ENCODE peak calls at places on chromosomes 3 and 15, in nine cellular contexts. B is dorsolateral prefrontal cortex; U is cardiac muscle cell; D is stomach; J is psoas muscle; X is transverse colon; M is AG04450; Q is neuronal stem cell; P is CD8-positive, alpha-beta memory T cell. K is an unnamed sample.

GRCh38 chr15:37078566-37078965 is 21.8 kb downstream of the MEIS2 start:
- DNase-seq in B (no peak), U (no peak), D (no peak), J (no peak), X (no peak), M (no peak), Q (no peak), P (no peak), K (no peak)

GRCh38 chr3:12197475-12197874 is 38.8 kb upstream of the TIMP4 start:
- DNase-seq in B (no peak), U (no peak), D (no peak), J (no peak), X (no peak), M (no peak), Q (no peak), P (no peak), K (no peak)

GRCh38 chr3:177835008-177835407 is 637.7 kb upstream of the TBL1XR1 start:
- DNase-seq in B (no peak), U (peak; percentile 86), D (no peak), J (no peak), X (no peak), M (peak; percentile 80), Q (no peak), P (no peak), K (no peak)

GRCh38 chr3:125035217-125035616 is 20.6 kb downstream of the HEG1 start:
- DNase-seq in B (no peak), U (no peak), D (no peak), J (no peak), X (no peak), M (no peak), Q (no peak), P (no peak), K (no peak)

GRCh38 chr15:101388046-101388445 is 93.0 kb upstream of the SNRPA1 start:
- DNase-seq in B (no peak), U (no peak), D (no peak), J (no peak), X (no peak), M (no peak), Q (no peak), P (no peak), K (no peak)

GRCh38 chr3:14422016-14422963 is 19.9 kb downstream of the SLC6A6 start:
- DNase-seq in B (no peak), U (no peak), D (no peak), J (no peak), X (no peak), M (no peak), Q (no peak), P (no peak), K (no peak)

GRCh38 chr15:68424754-68425390 is 7.1 kb downstream of the ITGA11 start:
- DNase-seq in B (no peak), U (no peak), D (no peak), J (no peak), X (no peak), M (no peak), Q (no peak), P (no peak), K (no peak)

GRCh38 chr15:90648137-90649070 is 68.7 kb upstream of the BLM start:
- DNase-seq in B (no peak), U (peak; percentile 83), D (peak; percentile 68), J (peak; percentile 59), X (peak; percentile 67), M (peak; percentile 42), Q (peak; percentile 62), P (peak; percentile 50), K (peak; percentile 64)

GRCh38 chr15:39624806-39625205 is 43.9 kb downstream of the THBS1 start:
- DNase-seq in B (no peak), U (peak; percentile 93), D (peak; percentile 39), J (peak; percentile 68), X (peak; percentile 74), M (peak; percentile 72), Q (no peak), P (peak; percentile 70), K (no peak)

GRCh38 chr3:65597225-65597951 is 441.3 kb downstream of the MAGI1 start:
- DNase-seq in B (peak; percentile 74), U (peak; percentile 66), D (peak; percentile 34), J (no peak), X (peak; percentile 12), M (no peak), Q (peak; percentile 96), P (no peak), K (no peak)

GRCh38 chr15:62163397-62163796 is 1.7 kb downstream of the C2CD4B start:
- DNase-seq in B (no peak), U (no peak), D (no peak), J (no peak), X (no peak), M (no peak), Q (no peak), P (no peak), K (no peak)
- H3K4me3 ChIP-seq in B (peak overlapping the region; percentile 18), U (no peak overlapping the region), D (peak overlapping the region; percentile 63), J (peak overlapping the region; percentile 66), X (peak overlapping the region; percentile 59), M (no peak overlapping the region), Q (no peak overlapping the region), P (no peak overlapping the region), K (peak overlapping the region; percentile 51)

GRCh38 chr3:140720242-140720641 is 42.4 kb downstream of the TRIM42 start:
- DNase-seq in B (no peak), U (no peak), D (no peak), J (no peak), X (no peak), M (no peak), Q (no peak), P (no peak), K (no peak)
- H3K27ac ChIP-seq in B (no peak overlapping the region), U (no peak overlapping the region), D (no peak overlapping the region), J (no peak overlapping the region), X (no peak overlapping the region), M (no peak overlapping the region), Q (no peak overlapping the region), P (no peak overlapping the region), K (no peak overlapping the region)

GRCh38 chr3:58563386-58564035 is 13.7 kb downstream of the FAM107A start:
- DNase-seq in B (no peak), U (no peak), D (no peak), J (no peak), X (no peak), M (no peak), Q (no peak), P (no peak), K (no peak)

GRCh38 chr3:58559586-58559985 is 17.6 kb downstream of the FAM107A start:
- DNase-seq in B (no peak), U (no peak), D (no peak), J (no peak), X (no peak), M (no peak), Q (no peak), P (no peak), K (no peak)

GRCh38 chr3:58564054-58564453 is 13.1 kb downstream of the FAM107A start:
- DNase-seq in B (no peak), U (no peak), D (no peak), J (no peak), X (no peak), M (no peak), Q (no peak), P (no peak), K (no peak)

GRCh38 chr3:58562498-58562897 is 14.7 kb downstream of the FAM107A start:
- DNase-seq in B (peak; percentile 21), U (no peak), D (no peak), J (no peak), X (no peak), M (no peak), Q (no peak), P (no peak), K (no peak)

DNA sequence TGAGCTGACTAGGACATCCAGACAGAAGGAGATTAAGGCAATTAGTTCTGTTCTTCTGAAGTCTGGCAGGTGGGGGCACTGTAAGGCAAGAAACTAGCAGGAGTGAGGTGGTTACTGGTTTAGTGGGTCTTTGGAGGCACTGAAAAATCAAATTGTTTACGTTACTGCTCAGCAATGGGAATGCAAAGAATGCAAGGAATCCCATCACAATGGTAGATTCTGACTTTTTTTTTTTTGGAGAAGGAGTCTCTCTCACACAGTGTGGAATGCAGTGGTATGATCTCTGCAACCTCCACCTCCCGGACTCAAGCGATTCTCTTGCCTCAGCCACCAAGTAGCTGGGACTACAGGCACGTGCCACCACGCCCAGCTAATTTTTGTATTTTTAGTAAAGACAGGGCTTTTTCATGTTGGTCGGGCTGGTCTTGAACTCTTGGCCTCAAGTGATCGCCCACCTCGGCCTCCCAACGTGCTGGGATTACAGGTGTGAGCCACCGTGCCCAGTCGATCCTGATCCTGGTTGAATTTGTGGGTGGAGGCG is 16.4 kb downstream of the FAM107A start:
- DNase-seq in B (no peak), U (peak; percentile 96), D (no peak), J (no peak), X (no peak), M (peak; percentile 95), Q (peak; percentile 88), P (no peak), K (no peak)
- H3K4me3 ChIP-seq in B (no peak overlapping the region), U (no peak overlapping the region), D (no peak overlapping the region), J (no peak overlapping the region), X (no peak overlapping the region), M (no peak overlapping the region), Q (no peak overlapping the region), P (no peak overlapping the region), K (no peak overlapping the region)

GRCh38 chr15:81291916-81292424 is 32.0 kb downstream of the STARD5 start:
- DNase-seq in B (no peak), U (no peak), D (no peak), J (no peak), X (peak; percentile 19), M (no peak), Q (no peak), P (no peak), K (no peak)
- H3K27ac ChIP-seq in B (no peak overlapping the region), U (no peak overlapping the region), D (peak overlapping the region; percentile 11), J (no peak overlapping the region), X (peak overlapping the region; percentile 73), M (no peak overlapping the region), Q (no peak overlapping the region), P (peak overlapping the region; percentile 52), K (no peak overlapping the region)